ENCODE peak calls at places on chromosomes 11 and 22, in five cellular contexts. L, G, I, U and O are unnamed samples.

GRCh38 chr11:86719781-86720463 is 47.5 kb upstream of the ME3 start:
- DNase-seq in U (no peak), G (no peak), L (peak), I (peak), O (no peak)

GRCh38 chr22:46418827-46419226 is 83.3 kb downstream of the TRMU start:
- DNase-seq in G (no peak), U (no peak), L (no peak), I (no peak), O (no peak)

GRCh38 chr11:119474682-119475596 is 52.0 kb upstream of the THY1 start:
- DNase-seq in U (peak), I (peak), G (peak), L (peak), O (peak)

GRCh38 chr22:38148252-38148651 is 33.4 kb downstream of the PLA2G6 start:
- DNase-seq in I (no peak), G (no peak), U (no peak), L (no peak), O (no peak)

GRCh38 chr22:22697377-22698120 is 53.1 kb downstream of the GGTLC2 start:
- DNase-seq in L (no peak), U (no peak), I (no peak), G (no peak), O (no peak)

GRCh38 chr11:62394825-62395538 is 23.9 kb upstream of the SCGB1A1 start:
- DNase-seq in L (peak), I (peak), G (peak), U (peak), O (peak)

GRCh38 chr11:9787981-9788521 is 124.2 kb downstream of the SWAP70 start:
- DNase-seq in U (no peak), L (no peak), I (no peak), G (no peak), O (peak)

GRCh38 chr22:44180706-44181032 is at the start of gene PARVG:
- DNase-seq in G (no peak), U (no peak), I (no peak), L (no peak), O (no peak)

GRCh38 chr22:35900483-35901168 is 128.0 kb downstream of the RBFOX2 start:
- DNase-seq in U (no peak), L (peak), I (peak), G (no peak), O (peak)

GRCh38 chr11:19984048-19984742 is 176.1 kb downstream of the DBX1 start:
- DNase-seq in I (no peak), U (no peak), G (no peak), L (no peak), O (no peak)

GRCh38 chr11:109085708-109086373 is 336.1 kb upstream of the C11orf87 start:
- DNase-seq in U (no peak), L (no peak), G (no peak), I (no peak), O (no peak)
- TF ChIP-seq MYC in U (no peak), L (no peak), G (no peak), I (no peak), O (no peak)

GRCh38 chr11:637593-638507 is 781 bp downstream of the DRD4 start:
- DNase-seq in I (no peak), G (no peak), L (no peak), U (no peak), O (no peak)
- H3K4me3 ChIP-seq in I (no peak), G (no peak), L (no peak), U (no peak), O (no peak)

GRCh38 chr11:44568358-44568705 is 2.9 kb downstream of the CD82 start:
- DNase-seq in L (no peak), G (no peak), U (no peak), I (no peak), O (no peak)

GRCh38 chr11:44570411-44571155 is 5.1 kb downstream of the CD82 start:
- DNase-seq in I (no peak), U (no peak), L (no peak), G (no peak), O (no peak)

GRCh38 chr11:44566952-44567875 is 1.8 kb downstream of the CD82 start:
- DNase-seq in U (no peak), L (no peak), I (no peak), G (no peak), O (peak)

GRCh38 chr11:44567876-44568256 is 2.4 kb downstream of the CD82 start:
- DNase-seq in I (no peak), U (no peak), G (no peak), L (no peak), O (no peak)

GRCh38 chr11:44568706-44569473 is 3.4 kb downstream of the CD82 start:
- DNase-seq in I (peak), L (peak), U (no peak), G (peak), O (peak)
- TF ChIP-seq POLR2A in I (peak), L (no peak), U (no peak), G (no peak), O (no peak)

GRCh38 chr11:36499325-36499724 is 10.7 kb downstream of the TRAF6 start:
- DNase-seq in U (no peak), G (no peak), L (no peak), I (no peak), O (no peak)

GRCh38 chr11:36498721-36499120 is 11.4 kb downstream of the TRAF6 start:
- DNase-seq in G (no peak), L (no peak), I (no peak), U (no peak), O (no peak)

GRCh38 chr11:36501236-36501635 is 8.8 kb downstream of the TRAF6 start:
- DNase-seq in L (no peak), I (no peak), G (no peak), U (no peak), O (no peak)

GRCh38 chr11:36500315-36500721 is 9.8 kb downstream of the TRAF6 start:
- DNase-seq in U (no peak), G (peak), L (peak), I (peak), O (peak)
- TF ChIP-seq MYC in U (no peak), G (no peak), L (no peak), I (no peak), O (no peak)

DNA sequence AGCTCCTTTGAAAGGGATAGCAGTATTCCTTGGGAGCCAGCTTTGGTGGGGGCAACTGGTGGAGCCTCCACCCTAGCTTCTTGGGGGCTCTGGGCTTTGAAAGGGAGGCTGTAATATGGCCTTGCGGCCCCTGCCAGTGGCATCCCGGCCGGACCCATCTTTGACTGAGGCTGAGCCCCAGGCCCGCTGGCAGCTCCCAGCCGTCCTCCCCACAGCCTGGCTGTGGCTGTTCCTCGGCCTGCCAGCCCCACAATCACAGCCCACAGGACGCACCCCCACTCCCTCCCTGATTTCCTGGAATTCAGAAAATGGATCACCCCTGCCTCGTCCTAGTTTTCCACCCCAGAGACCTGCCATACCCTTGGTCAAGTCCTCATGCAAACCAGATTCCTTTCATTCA is 23.2 kb downstream of the SERPINH1 start:
- DNase-seq in I (no peak), L (no peak), U (no peak), G (no peak), O (no peak)
- H3K4me3 ChIP-seq in I (no peak), L (no peak), U (no peak), G (no peak), O (no peak)

GRCh38 chr11:67379061-67380058 is 6.0 kb upstream of the CLCF1 start:
- DNase-seq in L (peak), I (no peak), U (no peak), G (peak), O (no peak)
- TF ChIP-seq POLR2A in L (peak), I (no peak), U (no peak), G (no peak), O (no peak)